ENCODE peak calls at places on chromosome 5, in eight cellular contexts. R is GM20000; D is fibroblast of villous mesenchyme; L is cardiac fibroblast; S is CD4-positive, alpha-beta T cell; M is GM23338; P is WERI-Rb-1; X is fibroblast of pulmonary artery. T is an unnamed sample.

GRCh38 chr5:179296150-179296821 is 49.0 kb downstream of the ADAMTS2 start:
- DNase-seq in R (no peak), D (no peak), L (no peak), S (no peak), M (no peak), P (no peak), X (no peak), T (no peak)

GRCh38 chr5:107074991-107075390 is 595.7 kb downstream of the EFNA5 start:
- DNase-seq in R (no peak), D (no peak), L (no peak), S (no peak), M (no peak), P (no peak), X (no peak), T (no peak)

GRCh38 chr5:148353634-148354033 is 18.3 kb downstream of the SPINK9 start:
- DNase-seq in R (no peak), D (no peak), L (no peak), S (no peak), M (no peak), P (no peak), X (no peak), T (peak)

GRCh38 chr5:174571662-174572397 is 152.6 kb upstream of the MSX2 start:
- DNase-seq in R (no peak), D (peak), L (peak), S (no peak), M (peak), P (no peak), X (peak), T (peak)

GRCh38 chr5:44332360-44332971 is 56.8 kb downstream of the FGF10 start:
- DNase-seq in R (peak), D (peak), L (peak), S (no peak), M (peak), P (no peak), X (peak), T (peak)

GRCh38 chr5:177458912-177459350 is 12.3 kb downstream of the PRR7 start:
- DNase-seq in R (no peak), D (no peak), L (no peak), S (no peak), M (peak), P (no peak), X (no peak), T (no peak)

GRCh38 chr5:159877894-159878448 is 38.3 kb upstream of the ADRA1B start:
- DNase-seq in R (no peak), D (no peak), L (peak), S (no peak), M (no peak), P (no peak), X (peak), T (no peak)

GRCh38 chr5:136276946-136277345 is 84.0 kb upstream of the SMIM32 start:
- DNase-seq in R (no peak), D (no peak), L (peak), S (no peak), M (no peak), P (no peak), X (peak), T (peak)

GRCh38 chr5:141753971-141754713 is 72.1 kb upstream of the ARAP3 start:
- DNase-seq in R (peak), D (peak), L (peak), S (no peak), M (peak), P (no peak), X (peak), T (peak)

GRCh38 chr5:61322738-61323429 is 9.2 kb upstream of the ZSWIM6 start:
- DNase-seq in R (no peak), D (peak), L (peak), S (no peak), M (peak), P (no peak), X (peak), T (peak)

GRCh38 chr5:2112128-2112808 is 229.5 kb upstream of the IRX4 start:
- DNase-seq in R (no peak), D (no peak), L (no peak), S (no peak), M (no peak), P (peak), X (no peak), T (no peak)

GRCh38 chr5:109803854-109804253 is 114.1 kb downstream of the MAN2A1 start:
- DNase-seq in R (no peak), D (no peak), L (no peak), S (no peak), M (no peak), P (no peak), X (no peak), T (no peak)

GRCh38 chr5:161414037-161414436 is 132.5 kb downstream of the GABRB2 start:
- DNase-seq in R (no peak), D (no peak), L (no peak), S (no peak), M (no peak), P (no peak), X (no peak), T (peak)

GRCh38 chr5:33794550-33795300 is 97.1 kb downstream of the ADAMTS12 start:
- DNase-seq in R (no peak), D (peak), L (peak), S (no peak), M (no peak), P (no peak), X (peak), T (no peak)

GRCh38 chr5:103010120-103010666 is 109.7 kb downstream of the GIN1 start:
- DNase-seq in R (no peak), D (peak), L (peak), S (no peak), M (no peak), P (no peak), X (no peak), T (no peak)

GRCh38 chr5:65299841-65300240 is 181.9 kb downstream of the ADAMTS6 start:
- DNase-seq in R (no peak), D (peak), L (peak), S (no peak), M (no peak), P (no peak), X (peak), T (no peak)

GRCh38 chr5:36059571-36060515 is 6.8 kb downstream of the UGT3A2 start:
- DNase-seq in R (no peak), D (peak), L (no peak), S (no peak), M (no peak), P (no peak), X (no peak), T (peak)

GRCh38 chr5:149203896-149204544 is 62.7 kb downstream of the ABLIM3 start:
- DNase-seq in R (no peak), D (peak), L (no peak), S (no peak), M (no peak), P (no peak), X (peak), T (peak)

GRCh38 chr5:54889826-54890225 is 95.6 kb downstream of the ESM1 start:
- DNase-seq in R (no peak), D (peak), L (peak), S (no peak), M (no peak), P (no peak), X (peak), T (peak)

GRCh38 chr5:164818440-164818839 is 1313.0 kb downstream of the MAT2B start:
- DNase-seq in R (no peak), D (no peak), L (no peak), S (no peak), M (no peak), P (no peak), X (no peak), T (no peak)

GRCh38 chr5:139210585-139210984 is 12.4 kb upstream of the SIL1 start:
- DNase-seq in R (no peak), D (no peak), L (no peak), S (no peak), M (peak), P (peak), X (no peak), T (peak)

DNA sequence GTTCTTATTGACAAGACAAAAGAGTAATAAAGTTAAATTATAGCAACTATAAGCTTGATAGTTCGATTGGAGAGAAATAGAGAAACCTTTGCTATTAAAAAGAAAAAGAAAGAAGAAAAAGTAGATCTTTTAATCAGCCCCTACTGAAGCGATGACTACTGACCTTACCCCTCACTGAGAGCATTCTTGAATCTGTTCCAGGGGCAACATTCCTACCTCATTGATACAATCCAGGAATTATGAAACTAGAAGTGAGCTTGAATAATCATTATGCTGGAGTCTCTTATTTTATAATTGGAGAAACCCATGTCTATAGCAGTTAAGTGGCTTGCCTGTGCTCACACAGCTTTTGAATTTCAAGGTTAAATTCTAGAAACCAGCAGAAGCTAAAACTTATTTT is 547.8 kb upstream of the WWC1 start:
- DNase-seq in R (no peak), D (peak), L (peak), S (no peak), M (no peak), P (no peak), X (peak), T (peak)
- TF ChIP-seq CTCF in R (no peak), D (no peak), L (no peak), S (no peak), M (no peak), P (no peak), X (no peak), T (no peak)

DNA sequence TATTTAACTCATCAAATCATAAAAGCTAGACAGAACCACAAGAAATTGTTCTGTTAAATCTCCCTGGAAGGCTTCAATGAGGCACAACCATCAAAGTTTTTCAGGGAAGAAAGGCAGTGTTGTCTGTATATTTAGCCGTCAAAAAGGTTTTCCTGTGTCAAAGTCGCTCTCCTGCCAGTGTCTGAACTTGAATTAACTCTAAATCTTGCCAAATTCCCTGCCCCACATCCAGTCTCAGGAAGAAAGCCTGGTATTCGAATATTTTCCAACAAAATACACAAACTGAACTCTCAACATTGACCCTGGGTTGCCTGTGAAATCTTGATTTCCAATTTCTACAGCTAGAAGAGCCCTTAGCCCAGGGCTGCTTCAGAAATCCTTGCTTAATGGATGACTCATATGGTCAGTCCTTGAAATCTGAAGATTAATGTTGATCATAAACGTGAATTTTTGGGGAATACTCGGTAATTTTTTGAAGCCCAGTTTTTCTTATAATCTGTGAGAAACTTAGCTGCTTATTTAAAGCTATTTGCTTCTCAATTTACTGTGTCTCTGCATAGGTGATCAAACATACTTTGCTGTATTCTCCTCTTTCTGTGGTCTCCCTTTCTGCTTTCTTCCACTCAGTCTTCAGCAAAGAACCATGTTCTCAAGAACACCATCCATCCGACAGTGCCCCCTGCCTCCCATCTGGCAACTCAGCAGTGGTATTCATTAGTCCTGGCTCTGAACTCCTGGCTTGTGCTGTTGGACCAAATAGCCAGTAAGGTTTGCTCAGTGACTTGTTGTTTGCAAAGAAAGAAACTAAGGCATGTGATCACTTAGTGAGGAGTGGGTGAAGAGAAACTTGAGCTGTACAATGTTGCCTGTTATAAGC is 58.9 kb downstream of the NREP start:
- DNase-seq in R (no peak), D (peak), L (peak), S (no peak), M (peak), P (no peak), X (peak), T (peak)
- TF ChIP-seq CTCF in R (no peak), D (peak), L (peak), S (no peak), M (peak), P (no peak), X (peak), T (no peak)

GRCh38 chr5:172770675-172771438 is at the start of gene DUSP1:
- DNase-seq in R (peak), D (peak), L (peak), S (peak), M (peak), P (peak), X (peak), T (peak)
- TF ChIP-seq CTCF in R (peak), D (peak), L (no peak), S (peak), M (peak), P (peak), X (no peak), T (peak)

DNA sequence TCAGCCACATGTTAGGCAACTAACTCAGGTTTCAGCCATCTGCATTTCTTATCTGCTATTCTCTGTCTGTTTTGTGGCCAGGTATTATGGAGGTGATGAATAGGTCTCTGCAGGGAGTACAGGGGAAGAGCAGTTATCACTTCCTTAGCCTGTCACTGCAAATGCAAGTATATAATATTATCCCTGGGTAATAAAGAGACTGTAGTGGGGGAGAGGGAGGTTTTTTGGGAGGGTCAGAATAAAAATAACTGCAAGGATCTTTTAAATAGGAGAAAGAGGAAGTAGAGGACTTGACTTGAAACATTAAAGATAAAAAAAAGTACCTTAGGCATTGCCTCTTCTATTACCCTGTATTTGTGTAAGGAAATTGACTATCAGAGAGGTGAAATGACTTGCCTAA is 49.5 kb upstream of the PTGER4 start:
- DNase-seq in R (no peak), D (no peak), L (no peak), S (no peak), M (no peak), P (no peak), X (no peak), T (no peak)
- TF ChIP-seq CTCF in R (no peak), D (no peak), L (no peak), S (no peak), M (no peak), P (no peak), X (no peak), T (no peak)

GRCh38 chr5:84830265-84830664 is 445.6 kb upstream of the EDIL3 start:
- DNase-seq in R (no peak), D (no peak), L (no peak), S (no peak), M (no peak), P (no peak), X (no peak), T (no peak)
- TF ChIP-seq CTCF in R (no peak), D (no peak), L (no peak), S (no peak), M (no peak), P (no peak), X (no peak), T (no peak)

DNA sequence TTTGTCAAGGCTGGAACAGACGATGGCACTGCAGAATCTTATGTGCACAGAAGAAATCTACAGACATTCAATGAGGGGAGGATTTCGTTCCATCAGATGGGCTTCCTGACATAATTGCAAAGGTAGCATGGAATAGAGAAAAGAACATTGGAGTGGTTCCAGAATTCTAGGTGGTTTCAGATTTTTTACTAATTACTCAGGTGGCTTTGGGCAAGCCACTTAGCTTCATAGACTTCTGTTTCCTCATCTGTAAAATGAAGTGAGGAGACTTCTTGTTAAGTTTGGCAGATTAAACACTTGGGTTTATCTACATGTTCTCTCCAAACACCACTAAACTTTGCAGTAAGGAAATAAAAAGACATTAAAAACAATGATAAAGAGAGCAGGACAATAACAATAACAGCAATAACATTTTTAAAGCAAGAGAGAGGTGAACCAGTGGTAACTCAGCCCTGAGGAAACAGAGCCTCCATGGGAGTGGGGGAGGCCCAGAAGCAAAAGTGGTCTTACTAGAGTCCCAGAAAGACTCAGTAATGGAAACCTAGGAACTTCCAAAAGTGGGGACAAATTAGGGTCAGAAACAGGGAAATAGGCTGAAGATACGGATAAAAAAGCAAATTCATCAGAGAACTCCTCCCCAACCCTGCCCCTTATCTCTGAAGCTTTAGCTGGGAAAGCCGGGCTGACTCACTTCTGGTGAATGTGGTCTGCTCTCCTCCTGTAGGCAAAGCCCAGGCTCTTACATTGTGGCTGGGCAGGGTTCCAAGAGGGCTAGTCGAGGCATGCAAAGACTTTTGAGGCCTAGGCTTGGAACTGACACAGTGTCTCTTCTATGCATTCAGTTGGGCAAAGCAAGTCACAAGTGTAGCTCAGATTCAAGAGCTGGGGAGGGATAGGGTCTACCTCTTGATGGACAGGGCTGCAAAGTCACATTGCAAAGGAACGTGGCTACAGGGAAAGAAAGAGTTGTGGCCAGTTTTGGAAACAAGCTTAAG is 11.8 kb upstream of the ACTBL2 start:
- DNase-seq in R (peak), D (peak), L (peak), S (peak), M (no peak), P (no peak), X (peak), T (peak)
- TF ChIP-seq CTCF in R (no peak), D (no peak), L (no peak), S (no peak), M (no peak), P (no peak), X (peak), T (no peak)

DNA sequence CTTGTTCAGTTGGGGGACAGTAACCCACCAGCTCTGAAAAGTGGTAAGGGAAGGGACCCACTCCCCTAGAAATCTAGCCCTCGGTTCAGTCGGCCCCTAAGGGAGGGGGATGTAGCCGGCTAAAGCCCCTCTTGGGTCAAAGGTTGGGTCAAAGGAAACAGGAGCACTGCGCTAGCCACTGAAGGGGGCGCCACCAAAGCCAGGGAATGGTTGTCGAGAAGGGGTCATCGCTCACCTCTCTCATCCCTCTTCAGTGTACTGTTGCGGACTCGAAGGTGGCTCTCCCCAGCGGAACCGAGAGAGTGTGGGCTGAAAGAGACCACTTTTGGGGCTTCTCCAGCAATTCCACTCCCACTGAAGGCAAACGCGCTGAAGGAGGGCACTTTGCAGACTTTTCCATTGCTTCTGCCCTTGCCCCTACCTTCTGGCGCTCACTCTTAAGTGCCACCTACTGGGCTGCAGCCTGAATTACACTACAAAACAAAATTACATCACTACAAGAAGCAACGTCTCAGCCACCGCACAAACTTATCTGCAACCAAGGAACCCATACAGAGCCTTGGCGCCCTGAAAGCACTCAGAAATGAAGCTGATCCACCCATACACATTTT is 396.9 kb downstream of the PDE4D start:
- DNase-seq in R (peak), D (peak), L (peak), S (no peak), M (peak), P (peak), X (peak), T (peak)
- TF ChIP-seq CTCF in R (peak), D (peak), L (peak), S (peak), M (peak), P (peak), X (peak), T (peak)